ENCODE peak calls at places on chromosomes 3 and 15, in six cellular contexts. E is cardiac muscle cell; C is GM23248; M is sigmoid colon; P is small intestine; Z is CD4-positive, CD25-positive, alpha-beta regulatory T cell. O is an unnamed sample. For H3K4me1 and H3K27me3, the result is how much of the 10 kb centered on the place peaks cover.

GRCh38 chr3:62128028-62128427 is 245.3 kb downstream of the FEZF2 start:
- DNase-seq in C (peak), P (no peak), E (no peak), M (no peak), Z (no peak), O (no peak)

GRCh38 chr15:69125236-69125635 is 35.2 kb upstream of the GLCE start:
- DNase-seq in M (no peak), P (no peak), C (no peak), Z (no peak), E (peak), O (no peak)

GRCh38 chr3:129240436-129240835 is 9.0 kb upstream of the COPG1 start:
- DNase-seq in C (peak), P (peak), Z (no peak), E (no peak), M (no peak), O (no peak)

GRCh38 chr15:25776071-25776740 is 86.9 kb downstream of the ATP10A start:
- DNase-seq in P (no peak), C (peak), Z (no peak), E (no peak), M (no peak), O (no peak)

GRCh38 chr15:26873846-26874245 is 7.0 kb downstream of the GABRA5 start:
- DNase-seq in E (no peak), Z (no peak), P (no peak), M (no peak), C (peak), O (no peak)

GRCh38 chr15:58471341-58471740 is 39.5 kb downstream of the LIPC start:
- DNase-seq in E (no peak), M (no peak), C (no peak), P (no peak), Z (no peak), O (no peak)

GRCh38 chr3:38655708-38656300 is 6.3 kb upstream of the SCN5A start:
- DNase-seq in P (peak), C (peak), Z (no peak), M (peak), E (peak), O (peak)

GRCh38 chr15:52295421-52295991 is at the start of gene MYO5C:
- DNase-seq in P (peak), M (peak), Z (no peak), C (peak), E (peak), O (no peak)

GRCh38 chr3:30103186-30103585 is 503.2 kb upstream of the TGFBR2 start:
- DNase-seq in E (no peak), Z (no peak), M (no peak), P (no peak), C (no peak), O (no peak)

GRCh38 chr15:79431636-79432344 is at the start of gene MINAR1:
- DNase-seq in Z (no peak), M (no peak), C (peak), E (peak), P (no peak), O (no peak)

GRCh38 chr3:138898301-138898700 is 48.6 kb downstream of the FOXL2 start:
- DNase-seq in C (peak), P (peak), M (no peak), Z (no peak), E (peak), O (no peak)

GRCh38 chr15:25890532-25890931 is 27.4 kb upstream of the ATP10A start:
- DNase-seq in P (no peak), Z (no peak), C (peak), E (no peak), M (peak), O (no peak)

GRCh38 chr3:3801510-3801841 is 2.2 kb downstream of the LRRN1 start:
- DNase-seq in M (no peak), C (no peak), Z (no peak), E (no peak), P (no peak), O (no peak)

GRCh38 chr3:172256101-172256687 is 192.1 kb downstream of the GHSR start:
- DNase-seq in P (no peak), M (peak), E (no peak), C (peak), Z (no peak), O (no peak)

GRCh38 chr3:140931016-140931454 is 10.6 kb upstream of the SLC25A36 start:
- DNase-seq in M (no peak), C (peak), P (peak), Z (no peak), E (no peak), O (no peak)

GRCh38 chr15:42704492-42704926 is 32.4 kb downstream of the CDAN1 start:
- DNase-seq in P (peak), C (peak), E (peak), M (no peak), Z (peak), O (peak)

GRCh38 chr3:52494446-52494845 is 692 bp upstream of the STAB1 start:
- DNase-seq in E (no peak), Z (no peak), P (no peak), C (no peak), M (no peak), O (no peak)

GRCh38 chr15:52492132-52492531 is 36.5 kb downstream of the MYO5A start:
- DNase-seq in C (no peak), P (no peak), Z (no peak), E (no peak), M (no peak), O (no peak)

GRCh38 chr3:176032043-176032442 is 1165.2 kb downstream of the TBL1XR1 start:
- DNase-seq in M (no peak), Z (no peak), C (peak), P (no peak), E (no peak), O (no peak)

GRCh38 chr3:186929186-186929585 is 1.1 kb upstream of the ST6GAL1 start:
- DNase-seq in E (no peak), P (no peak), Z (no peak), M (no peak), C (no peak), O (no peak)

GRCh38 chr15:88257311-88257901 is 867 bp upstream of the NTRK3 start:
- DNase-seq in Z (no peak), E (peak), C (peak), M (no peak), P (no peak), O (no peak)

GRCh38 chr15:53693729-53694533 is 65.5 kb downstream of the WDR72 start:
- DNase-seq in E (peak), Z (no peak), P (no peak), C (no peak), M (peak), O (no peak)

GRCh38 chr3:114764056-114764492 is 383.0 kb downstream of the ZBTB20 start:
- DNase-seq in E (no peak), Z (no peak), M (no peak), P (peak), C (peak), O (no peak)

GRCh38 chr3:140053011-140053702 is 118.2 kb downstream of the CLSTN2 start:
- DNase-seq in P (peak), C (no peak), E (no peak), Z (no peak), M (no peak), O (no peak)

GRCh38 chr3:72694398-72694797 is 153.8 kb downstream of the SHQ1 start:
- DNase-seq in P (no peak), C (peak), Z (no peak), E (no peak), M (no peak), O (no peak)

GRCh38 chr3:186754006-186754405 is 29.4 kb upstream of the EIF4A2 start:
- DNase-seq in P (no peak), C (no peak), M (no peak), E (no peak), Z (no peak), O (no peak)

GRCh38 chr3:172334743-172335142 is 113.5 kb downstream of the GHSR start:
- DNase-seq in C (no peak), E (no peak), P (peak), Z (no peak), M (no peak), O (no peak)

GRCh38 chr15:73959012-73959581 is 32.8 kb downstream of the LOXL1 start:
- DNase-seq in E (no peak), Z (peak), C (peak), P (no peak), M (peak), O (peak)

GRCh38 chr15:77507151-77507847 is 86.6 kb downstream of the HMG20A start:
- DNase-seq in E (no peak), P (peak), M (peak), Z (no peak), C (peak), O (no peak)

GRCh38 chr3:156626104-156626503 is 48.3 kb upstream of the TIPARP start:
- DNase-seq in Z (no peak), C (no peak), P (peak), E (no peak), M (no peak), O (no peak)

GRCh38 chr15:40254452-40254851 is 15.6 kb downstream of the PAK6 start:
- DNase-seq in E (no peak), M (no peak), Z (no peak), C (no peak), P (no peak), O (no peak)

GRCh38 chr15:74873756-74874424 is 725 bp upstream of the SCAMP2 start:
- DNase-seq in C (peak), M (no peak), Z (no peak), P (no peak), E (no peak), O (no peak)

GRCh38 chr3:176692172-176692923 is 504.9 kb downstream of the TBL1XR1 start:
- DNase-seq in E (no peak), P (no peak), M (no peak), Z (no peak), C (no peak), O (no peak)

GRCh38 chr3:149534671-149535394 is 60.3 kb downstream of the TM4SF4 start:
- DNase-seq in C (peak), E (peak), M (peak), P (no peak), Z (no peak), O (no peak)

GRCh38 chr3:101801174-101801573 is 22.2 kb downstream of the NXPE3 start:
- DNase-seq in Z (no peak), P (no peak), M (no peak), C (no peak), E (no peak), O (no peak)

GRCh38 chr3:101802179-101802578 is 23.2 kb downstream of the NXPE3 start:
- DNase-seq in E (no peak), P (no peak), C (no peak), M (no peak), Z (no peak), O (no peak)

GRCh38 chr3:101803152-101803782 is 24.3 kb downstream of the NXPE3 start:
- DNase-seq in M (peak), P (peak), Z (peak), E (peak), C (peak), O (peak)

GRCh38 chr3:101806491-101806890 is 27.5 kb downstream of the NXPE3 start:
- DNase-seq in P (no peak), M (no peak), C (peak), E (no peak), Z (no peak), O (no peak)

GRCh38 chr3:101803939-101804338 is 24.9 kb downstream of the NXPE3 start:
- DNase-seq in C (no peak), E (no peak), Z (no peak), P (no peak), M (no peak), O (no peak)
- H3K4me1 ChIP-seq in C (under half), E (under half), Z (under half), P (under half), M (under half), O (under half)

GRCh38 chr15:64157599-64158125 is 5.2 kb downstream of the PPIB start:
- DNase-seq in E (no peak), C (no peak), Z (no peak), P (no peak), M (no peak), O (no peak)

GRCh38 chr15:64161688-64162477 is 939 bp downstream of the PPIB start:
- DNase-seq in C (no peak), Z (no peak), M (no peak), E (no peak), P (no peak), O (no peak)

GRCh38 chr15:64155802-64156651 is 4.5 kb downstream of the SNX22 start:
- DNase-seq in Z (no peak), P (no peak), E (no peak), C (no peak), M (no peak), O (no peak)

GRCh38 chr15:64156652-64157331 is 5.3 kb downstream of the SNX22 start:
- DNase-seq in E (no peak), C (no peak), Z (no peak), M (no peak), P (no peak), O (no peak)

DNA sequence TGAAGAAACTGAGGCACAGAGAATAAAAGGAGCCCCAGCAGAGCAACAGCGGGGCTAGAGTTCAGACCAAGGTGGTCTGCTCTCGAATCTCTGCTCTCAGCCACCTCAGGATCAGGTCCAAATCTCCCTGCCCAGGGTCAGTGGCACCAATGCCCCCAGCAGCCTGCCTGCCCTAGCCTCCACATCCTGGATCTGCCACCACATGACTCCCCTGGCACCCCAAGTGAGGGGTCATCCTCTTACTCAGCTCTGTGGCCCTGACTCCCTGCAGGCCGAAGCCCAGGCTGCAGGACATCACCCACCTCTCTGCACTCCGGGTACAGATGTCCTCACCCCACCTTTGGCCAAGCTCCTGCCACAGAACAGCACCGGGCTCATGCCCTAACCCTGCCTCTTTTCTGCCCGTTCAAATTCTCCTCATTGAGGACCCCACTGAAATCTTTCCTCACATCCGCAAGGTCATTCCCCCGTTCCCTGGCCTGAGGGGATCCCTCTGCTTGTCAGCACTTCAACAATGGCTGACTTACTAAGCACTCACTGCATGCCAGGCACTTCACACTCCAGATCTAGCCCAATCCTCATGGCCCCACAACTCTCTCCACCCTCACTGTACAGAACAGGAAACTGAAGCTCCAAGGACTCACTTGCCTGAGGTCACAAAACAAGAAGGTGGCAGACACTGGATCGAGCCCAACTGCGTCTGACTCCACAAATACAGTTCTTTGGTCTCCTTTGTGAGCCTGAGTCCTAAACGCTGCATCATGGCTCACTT is 4.3 kb downstream of the PPIB start:
- DNase-seq in C (no peak), P (no peak), Z (no peak), M (no peak), E (peak), O (no peak)
- H3K27ac ChIP-seq in C (peak), P (no peak), Z (no peak), M (no peak), E (peak), O (no peak)

GRCh38 chr3:147391726-147392082 is 14.6 kb downstream of the ZIC4 start:
- DNase-seq in C (no peak), P (no peak), E (no peak), M (no peak), Z (no peak), O (no peak)

GRCh38 chr3:147388395-147389264 is 17.7 kb downstream of the ZIC4 start:
- DNase-seq in M (no peak), C (no peak), Z (no peak), E (no peak), P (no peak), O (no peak)

GRCh38 chr3:147389265-147390175 is 16.8 kb downstream of the ZIC4 start:
- DNase-seq in M (no peak), Z (no peak), P (no peak), E (no peak), C (no peak), O (no peak)

GRCh38 chr3:147392083-147392916 is 14.0 kb downstream of the ZIC4 start:
- DNase-seq in P (no peak), M (peak), C (peak), Z (no peak), E (peak), O (no peak)

DNA sequence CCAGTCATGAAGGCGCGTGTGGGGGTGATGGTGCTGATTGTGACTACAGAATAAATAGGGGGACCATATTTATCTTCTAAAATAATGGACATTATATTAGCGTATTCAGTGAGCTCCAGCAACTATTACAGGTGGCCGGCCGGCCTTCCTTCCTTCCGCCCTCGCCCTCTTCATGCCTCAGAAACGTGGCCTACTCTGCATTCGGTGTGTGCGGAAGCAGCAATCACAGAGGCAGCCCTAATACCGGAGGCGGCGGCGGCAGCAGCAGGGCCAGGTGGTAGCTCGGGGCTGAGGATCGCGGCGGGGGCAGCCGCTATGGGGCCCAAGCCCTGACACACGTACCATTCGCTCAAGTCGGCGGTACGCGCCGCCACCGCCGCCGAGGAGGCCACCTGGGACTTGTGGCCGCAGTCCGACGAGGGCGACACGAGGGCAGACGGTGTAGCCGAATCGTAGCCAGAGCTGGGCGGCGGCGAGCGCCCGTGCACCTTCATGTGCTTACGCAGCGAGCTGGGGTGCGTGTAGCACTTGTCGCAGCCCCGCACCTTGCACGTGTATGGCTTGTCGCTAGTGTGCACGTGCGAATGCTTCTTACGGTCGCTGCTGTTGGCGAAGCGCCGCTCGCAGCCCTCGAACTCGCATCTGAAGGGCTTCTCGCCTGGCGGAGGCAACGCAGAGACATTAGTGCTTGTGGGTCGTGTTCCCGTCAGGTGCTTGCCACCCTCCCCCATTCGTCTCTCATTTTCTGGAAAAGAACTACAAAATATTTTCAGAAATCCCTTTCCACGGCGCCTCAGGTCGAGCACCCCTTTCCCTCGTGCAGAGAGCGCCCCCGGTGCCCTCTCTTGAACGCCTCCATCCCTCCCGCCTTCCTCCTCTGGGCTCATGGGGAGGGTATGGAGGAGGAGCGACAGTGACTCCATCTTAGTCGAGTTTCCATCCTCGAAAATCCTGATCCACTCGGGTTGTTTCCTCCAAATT is 15.5 kb downstream of the ZIC4 start:
- DNase-seq in Z (no peak), E (no peak), M (no peak), C (no peak), P (no peak), O (no peak)
- H3K27me3 ChIP-seq in Z (under half), E (half or more), M (half or more), C (under half), P (under half), O (under half)

GRCh38 chr3:43221076-43221475 is 65.3 kb upstream of the SNRK start:
- DNase-seq in C (no peak), E (no peak), M (no peak), P (no peak), Z (no peak), O (no peak)
- H3K4me1 ChIP-seq in C (under half), E (under half), M (under half), P (under half), Z (under half), O (half or more)

GRCh38 chr3:11095932-11096265 is 58.4 kb upstream of the HRH1 start:
- DNase-seq in Z (no peak), E (no peak), P (no peak), M (no peak), C (no peak), O (no peak)
- H3K27ac ChIP-seq in Z (no peak), E (no peak), P (no peak), M (peak), C (peak), O (no peak)

GRCh38 chr3:145737952-145738351 is 423.0 kb downstream of the PLOD2 start:
- DNase-seq in M (no peak), E (no peak), P (no peak), Z (no peak), C (no peak), O (no peak)

GRCh38 chr3:145735631-145736030 is 425.4 kb downstream of the PLOD2 start:
- DNase-seq in Z (no peak), E (no peak), P (no peak), C (no peak), M (no peak), O (no peak)

DNA sequence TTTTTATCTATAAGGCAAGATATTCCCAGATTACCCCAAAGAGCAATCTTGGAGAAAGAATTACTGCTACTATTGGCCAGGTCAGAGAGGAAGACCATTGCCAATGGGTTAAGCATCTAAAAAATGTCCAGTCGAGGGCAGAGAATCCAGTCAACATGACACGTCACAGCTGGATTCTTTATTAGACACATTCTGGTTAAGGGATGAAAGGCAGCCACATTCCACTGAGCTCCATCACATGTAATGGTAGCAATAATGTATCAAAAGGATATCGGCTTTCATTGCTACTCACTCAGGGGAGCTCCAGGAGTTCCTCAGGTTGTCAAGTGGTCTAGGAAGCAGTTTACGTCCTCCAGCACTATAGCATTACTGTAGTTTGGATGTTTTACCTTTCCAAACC is 421.1 kb downstream of the PLOD2 start:
- DNase-seq in Z (no peak), E (no peak), C (peak), P (no peak), M (no peak), O (no peak)
- H3K27me3 ChIP-seq in Z (under half), E (under half), C (under half), P (under half), M (under half), O (under half)

GRCh38 chr3:42180901-42181300 is 85.1 kb downstream of the CCK start:
- DNase-seq in E (no peak), Z (no peak), P (peak), C (no peak), M (no peak), O (no peak)
- H3K4me1 ChIP-seq in E (under half), Z (under half), P (under half), C (under half), M (under half), O (under half)

GRCh38 chr3:48651763-48652162 is 10.9 kb downstream of the CELSR3 start:
- DNase-seq in Z (no peak), E (no peak), C (no peak), P (no peak), M (no peak), O (no peak)
- H3K27ac ChIP-seq in Z (no peak), E (no peak), C (no peak), P (no peak), M (no peak), O (no peak)

O was measured in CD4-positive, alpha-beta memory T cell.